ENCODE peak calls at places on chromosomes 1 and 21, in ten cellular contexts. Q, H, M, R, U, N, J, X, B and G are unnamed samples.

GRCh38 chr1:1680912-1681273 is 11.7 kb downstream of the SLC35E2B start:
- DNase-seq in R (peak; percentile 3), Q (no peak), X (no peak), N (no peak), J (peak; percentile 23), H (no peak), B (peak; percentile 40), M (no peak), U (no peak), G (no peak)

GRCh38 chr1:17948594-17948993 is 159.0 kb upstream of the IGSF21 start:
- DNase-seq in N (no peak), M (no peak), H (no peak), B (no peak), R (no peak), U (no peak), X (no peak), Q (no peak), J (no peak), G (no peak)

GRCh38 chr1:150972417-150972940 is 2.2 kb downstream of the CERS2 start:
- DNase-seq in J (no peak), U (no peak), H (no peak), Q (no peak), X (no peak), N (no peak), M (no peak), B (no peak), R (no peak), G (no peak)

GRCh38 chr1:28112388-28113311 is 24.2 kb upstream of the EYA3 start:
- DNase-seq in M (no peak), H (no peak), X (no peak), N (no peak), U (no peak), R (no peak), J (no peak), B (peak; percentile 61), Q (peak; percentile 25), G (peak; percentile 48)

GRCh38 chr1:154866995-154867795 is 2.9 kb downstream of the KCNN3 start:
- DNase-seq in M (no peak), B (no peak), H (no peak), J (peak; percentile 87), U (no peak), N (peak; percentile 47), Q (peak; percentile 31), X (no peak), R (no peak), G (no peak)

GRCh38 chr21:25537174-25537573 is 70.1 kb downstream of the MRPL39 start:
- DNase-seq in Q (no peak), J (no peak), X (no peak), H (no peak), M (no peak), N (no peak), U (no peak), R (no peak), B (no peak), G (no peak)

GRCh38 chr1:33791251-33791650 is 72.6 kb upstream of the HMGB4 start:
- DNase-seq in Q (no peak), N (no peak), U (no peak), R (no peak), M (no peak), H (no peak), J (no peak), B (no peak), X (no peak), G (no peak)

GRCh38 chr1:14836426-14837140 is 238.1 kb downstream of the KAZN start:
- DNase-seq in Q (no peak), N (no peak), J (no peak), M (no peak), H (no peak), B (no peak), U (no peak), X (no peak), R (no peak), G (no peak)

GRCh38 chr1:55214214-55214902 is 806 bp downstream of the USP24 start:
- DNase-seq in M (peak; percentile 46), U (no peak), B (peak; percentile 69), Q (peak; percentile 61), R (peak; percentile 50), H (peak; percentile 19), J (peak; percentile 73), X (no peak), N (no peak), G (no peak)

GRCh38 chr1:204362984-204363334 is 3.2 kb upstream of the PLEKHA6 start:
- DNase-seq in R (no peak), B (no peak), J (no peak), U (no peak), Q (no peak), N (no peak), H (no peak), X (no peak), M (no peak), G (no peak)

GRCh38 chr1:1203561-1204424 is 2.6 kb downstream of the TNFRSF18 start:
- DNase-seq in Q (no peak), R (peak; percentile 12), B (no peak), H (no peak), U (no peak), J (peak; percentile 46), N (no peak), X (no peak), M (no peak), G (no peak)

GRCh38 chr1:218353656-218354055 is 8.5 kb downstream of the TGFB2 start:
- DNase-seq in N (no peak), M (no peak), H (no peak), B (no peak), J (no peak), U (no peak), R (no peak), Q (peak; percentile 25), X (no peak), G (no peak)